ENCODE peak calls at places on chromosomes 7 and 10, in ten cellular contexts. One of them, this sample, is unnamed.

GRCh38 chr10:59907918-59908807 is 1.8 kb upstream of the CCDC6 start:
- DNase-seq in transverse colon: peak
- DNase-seq in astrocyte: peak
- DNase-seq in dorsolateral prefrontal cortex: no peak
- DNase-seq in keratinocyte: no peak
- DNase-seq in left lung: peak
- DNase-seq in lung: peak
- DNase-seq in lower lobe of right lung: peak
- DNase-seq in prostate gland: peak
- DNase-seq in tibial nerve: peak
- DNase-seq in this sample: peak

GRCh38 chr7:67918158-67918557 is 921.5 kb downstream of the TYW1 start:
- DNase-seq in transverse colon: no peak
- DNase-seq in dorsolateral prefrontal cortex: no peak
- DNase-seq in lower lobe of right lung: no peak
- DNase-seq in prostate gland: no peak
- DNase-seq in tibial nerve: no peak
- DNase-seq in astrocyte: no peak
- DNase-seq in keratinocyte: no peak
- DNase-seq in left lung: no peak
- DNase-seq in lung: no peak
- DNase-seq in this sample: no peak

GRCh38 chr7:94223375-94224084 is 171.2 kb upstream of the COL1A2 start:
- DNase-seq in prostate gland: no peak
- DNase-seq in dorsolateral prefrontal cortex: no peak
- DNase-seq in lung: no peak
- DNase-seq in lower lobe of right lung: no peak
- DNase-seq in tibial nerve: no peak
- DNase-seq in astrocyte: peak
- DNase-seq in keratinocyte: no peak
- DNase-seq in transverse colon: no peak
- DNase-seq in left lung: no peak
- DNase-seq in this sample: no peak

GRCh38 chr10:24857001-24857695 is 95.3 kb downstream of the PRTFDC1 start:
- DNase-seq in tibial nerve: no peak
- DNase-seq in lung: no peak
- DNase-seq in keratinocyte: no peak
- DNase-seq in transverse colon: no peak
- DNase-seq in astrocyte: no peak
- DNase-seq in lower lobe of right lung: no peak
- DNase-seq in left lung: no peak
- DNase-seq in prostate gland: no peak
- DNase-seq in dorsolateral prefrontal cortex: no peak
- DNase-seq in this sample: no peak

GRCh38 chr7:36034020-36034419 is 119.0 kb upstream of the EEPD1 start:
- DNase-seq in astrocyte: peak
- DNase-seq in left lung: no peak
- DNase-seq in lower lobe of right lung: no peak
- DNase-seq in prostate gland: no peak
- DNase-seq in tibial nerve: no peak
- DNase-seq in keratinocyte: peak
- DNase-seq in transverse colon: no peak
- DNase-seq in lung: no peak
- DNase-seq in dorsolateral prefrontal cortex: no peak
- DNase-seq in this sample: no peak

GRCh38 chr7:11228515-11228914 is 254.8 kb downstream of the PHF14 start:
- DNase-seq in left lung: no peak
- DNase-seq in prostate gland: peak
- DNase-seq in transverse colon: peak
- DNase-seq in keratinocyte: no peak
- DNase-seq in dorsolateral prefrontal cortex: peak
- DNase-seq in lower lobe of right lung: peak
- DNase-seq in lung: peak
- DNase-seq in astrocyte: no peak
- DNase-seq in tibial nerve: peak
- DNase-seq in this sample: peak

GRCh38 chr10:60139798-60140566 is 233.6 kb upstream of the CCDC6 start:
- DNase-seq in lower lobe of right lung: no peak
- DNase-seq in tibial nerve: no peak
- DNase-seq in prostate gland: peak
- DNase-seq in left lung: no peak
- DNase-seq in transverse colon: no peak
- DNase-seq in astrocyte: peak
- DNase-seq in keratinocyte: no peak
- DNase-seq in lung: no peak
- DNase-seq in dorsolateral prefrontal cortex: no peak
- DNase-seq in this sample: no peak

GRCh38 chr7:23811540-23811939 is 101.5 kb downstream of the STK31 start:
- DNase-seq in left lung: no peak
- DNase-seq in lower lobe of right lung: no peak
- DNase-seq in dorsolateral prefrontal cortex: no peak
- DNase-seq in lung: no peak
- DNase-seq in transverse colon: no peak
- DNase-seq in tibial nerve: no peak
- DNase-seq in astrocyte: no peak
- DNase-seq in prostate gland: no peak
- DNase-seq in keratinocyte: no peak
- DNase-seq in this sample: no peak

GRCh38 chr7:77740257-77740656 is 44.0 kb downstream of the RSBN1L start:
- DNase-seq in lower lobe of right lung: no peak
- DNase-seq in tibial nerve: no peak
- DNase-seq in astrocyte: no peak
- DNase-seq in dorsolateral prefrontal cortex: no peak
- DNase-seq in transverse colon: no peak
- DNase-seq in lung: no peak
- DNase-seq in prostate gland: no peak
- DNase-seq in left lung: no peak
- DNase-seq in keratinocyte: no peak
- DNase-seq in this sample: no peak

GRCh38 chr10:110275140-110275729 is 29.5 kb downstream of the SMNDC1 start:
- DNase-seq in keratinocyte: no peak
- DNase-seq in dorsolateral prefrontal cortex: no peak
- DNase-seq in transverse colon: no peak
- DNase-seq in lower lobe of right lung: no peak
- DNase-seq in prostate gland: no peak
- DNase-seq in lung: no peak
- DNase-seq in astrocyte: no peak
- DNase-seq in left lung: no peak
- DNase-seq in tibial nerve: no peak
- DNase-seq in this sample: no peak

GRCh38 chr7:88927-89921 is 103.1 kb upstream of the FAM20C start:
- DNase-seq in transverse colon: no peak
- DNase-seq in lower lobe of right lung: no peak
- DNase-seq in prostate gland: no peak
- DNase-seq in dorsolateral prefrontal cortex: no peak
- DNase-seq in astrocyte: peak
- DNase-seq in keratinocyte: peak
- DNase-seq in lung: peak
- DNase-seq in tibial nerve: peak
- DNase-seq in left lung: peak
- DNase-seq in this sample: peak

GRCh38 chr7:134548877-134549276 is at the start of gene AKR1B15:
- DNase-seq in lung: no peak
- DNase-seq in tibial nerve: peak
- DNase-seq in lower lobe of right lung: no peak
- DNase-seq in keratinocyte: no peak
- DNase-seq in prostate gland: no peak
- DNase-seq in transverse colon: no peak
- DNase-seq in left lung: no peak
- DNase-seq in astrocyte: no peak
- DNase-seq in dorsolateral prefrontal cortex: no peak
- DNase-seq in this sample: no peak

GRCh38 chr7:103540986-103541385 is 95.0 kb upstream of the SLC26A5 start:
- DNase-seq in transverse colon: no peak
- DNase-seq in keratinocyte: no peak
- DNase-seq in astrocyte: no peak
- DNase-seq in dorsolateral prefrontal cortex: peak
- DNase-seq in lower lobe of right lung: no peak
- DNase-seq in tibial nerve: no peak
- DNase-seq in lung: no peak
- DNase-seq in prostate gland: peak
- DNase-seq in left lung: no peak
- DNase-seq in this sample: peak

GRCh38 chr10:110859947-110860376 is 11.8 kb upstream of the PDCD4 start:
- DNase-seq in lower lobe of right lung: no peak
- DNase-seq in tibial nerve: peak
- DNase-seq in left lung: no peak
- DNase-seq in astrocyte: peak
- DNase-seq in keratinocyte: no peak
- DNase-seq in dorsolateral prefrontal cortex: no peak
- DNase-seq in transverse colon: no peak
- DNase-seq in lung: no peak
- DNase-seq in prostate gland: no peak
- DNase-seq in this sample: no peak

GRCh38 chr10:97319671-97320479 is 804 bp downstream of the FRAT1 start:
- DNase-seq in astrocyte: no peak
- DNase-seq in transverse colon: peak
- DNase-seq in lower lobe of right lung: peak
- DNase-seq in dorsolateral prefrontal cortex: peak
- DNase-seq in tibial nerve: peak
- DNase-seq in prostate gland: no peak
- DNase-seq in keratinocyte: no peak
- DNase-seq in lung: peak
- DNase-seq in left lung: peak
- DNase-seq in this sample: peak

GRCh38 chr10:80185522-80186299 is 19.6 kb downstream of the ANXA11 start:
- DNase-seq in lower lobe of right lung: no peak
- DNase-seq in prostate gland: no peak
- DNase-seq in left lung: no peak
- DNase-seq in transverse colon: no peak
- DNase-seq in tibial nerve: no peak
- DNase-seq in lung: no peak
- DNase-seq in dorsolateral prefrontal cortex: no peak
- DNase-seq in astrocyte: no peak
- DNase-seq in keratinocyte: no peak
- DNase-seq in this sample: no peak

GRCh38 chr10:45375101-45375500 is 1.1 kb downstream of the ALOX5 start:
- DNase-seq in keratinocyte: no peak
- DNase-seq in lower lobe of right lung: no peak
- DNase-seq in tibial nerve: no peak
- DNase-seq in left lung: no peak
- DNase-seq in prostate gland: no peak
- DNase-seq in transverse colon: no peak
- DNase-seq in dorsolateral prefrontal cortex: no peak
- DNase-seq in lung: no peak
- DNase-seq in astrocyte: no peak
- DNase-seq in this sample: peak

GRCh38 chr10:104622598-104623209 is 18.4 kb upstream of the SORCS3 start:
- DNase-seq in transverse colon: no peak
- DNase-seq in prostate gland: no peak
- DNase-seq in lung: no peak
- DNase-seq in astrocyte: no peak
- DNase-seq in dorsolateral prefrontal cortex: no peak
- DNase-seq in left lung: no peak
- DNase-seq in lower lobe of right lung: no peak
- DNase-seq in keratinocyte: peak
- DNase-seq in tibial nerve: no peak
- DNase-seq in this sample: no peak
- TF ChIP-seq CTCF in transverse colon: no peak
- TF ChIP-seq CTCF in prostate gland: no peak
- TF ChIP-seq CTCF in lung: no peak
- TF ChIP-seq CTCF in astrocyte: peak
- TF ChIP-seq CTCF in dorsolateral prefrontal cortex: no peak
- TF ChIP-seq CTCF in left lung: no peak
- TF ChIP-seq CTCF in lower lobe of right lung: peak
- TF ChIP-seq CTCF in keratinocyte: peak
- TF ChIP-seq CTCF in tibial nerve: no peak
- TF ChIP-seq CTCF in this sample: no peak

GRCh38 chr7:4749363-4749762 is 26.1 kb upstream of the AP5Z1 start:
- DNase-seq in keratinocyte: no peak
- DNase-seq in lower lobe of right lung: no peak
- DNase-seq in lung: no peak
- DNase-seq in tibial nerve: no peak
- DNase-seq in transverse colon: no peak
- DNase-seq in prostate gland: no peak
- DNase-seq in left lung: no peak
- DNase-seq in astrocyte: no peak
- DNase-seq in dorsolateral prefrontal cortex: no peak
- DNase-seq in this sample: no peak
- H3K27ac ChIP-seq in keratinocyte: no peak
- H3K27ac ChIP-seq in lower lobe of right lung: peak
- H3K27ac ChIP-seq in lung: peak
- H3K27ac ChIP-seq in tibial nerve: peak
- H3K27ac ChIP-seq in transverse colon: peak
- H3K27ac ChIP-seq in prostate gland: no peak
- H3K27ac ChIP-seq in left lung: no peak
- H3K27ac ChIP-seq in astrocyte: no peak
- H3K27ac ChIP-seq in dorsolateral prefrontal cortex: peak
- H3K27ac ChIP-seq in this sample: no peak

DNA sequence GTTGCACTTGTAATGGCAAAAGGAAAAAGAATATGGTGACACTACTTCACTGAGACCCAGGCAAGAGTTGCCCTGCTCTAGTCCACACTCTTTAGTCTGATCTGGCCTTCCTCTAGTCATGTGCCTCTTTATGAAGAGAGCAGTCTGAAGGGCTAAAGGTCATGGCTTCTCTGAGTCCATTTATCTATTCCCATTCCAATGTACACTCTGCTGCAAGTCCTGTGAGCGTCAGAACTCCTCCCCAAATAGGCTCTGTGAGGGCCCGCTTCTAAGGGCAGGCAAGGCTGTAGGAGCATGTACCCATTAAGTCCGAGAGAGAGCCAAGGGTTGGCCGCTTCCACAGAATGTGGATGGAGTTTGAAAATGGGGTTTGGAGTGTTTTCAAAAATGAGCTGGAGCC is 209.3 kb downstream of the AHR start:
- DNase-seq in tibial nerve: no peak
- DNase-seq in transverse colon: no peak
- DNase-seq in left lung: no peak
- DNase-seq in dorsolateral prefrontal cortex: no peak
- DNase-seq in astrocyte: no peak
- DNase-seq in keratinocyte: no peak
- DNase-seq in lower lobe of right lung: no peak
- DNase-seq in lung: no peak
- DNase-seq in prostate gland: no peak
- DNase-seq in this sample: no peak
- H3K4me3 ChIP-seq in tibial nerve: no peak
- H3K4me3 ChIP-seq in transverse colon: no peak
- H3K4me3 ChIP-seq in left lung: no peak
- H3K4me3 ChIP-seq in dorsolateral prefrontal cortex: no peak
- H3K4me3 ChIP-seq in astrocyte: no peak
- H3K4me3 ChIP-seq in keratinocyte: no peak
- H3K4me3 ChIP-seq in lower lobe of right lung: no peak
- H3K4me3 ChIP-seq in lung: no peak
- H3K4me3 ChIP-seq in prostate gland: no peak
- H3K4me3 ChIP-seq in this sample: no peak

DNA sequence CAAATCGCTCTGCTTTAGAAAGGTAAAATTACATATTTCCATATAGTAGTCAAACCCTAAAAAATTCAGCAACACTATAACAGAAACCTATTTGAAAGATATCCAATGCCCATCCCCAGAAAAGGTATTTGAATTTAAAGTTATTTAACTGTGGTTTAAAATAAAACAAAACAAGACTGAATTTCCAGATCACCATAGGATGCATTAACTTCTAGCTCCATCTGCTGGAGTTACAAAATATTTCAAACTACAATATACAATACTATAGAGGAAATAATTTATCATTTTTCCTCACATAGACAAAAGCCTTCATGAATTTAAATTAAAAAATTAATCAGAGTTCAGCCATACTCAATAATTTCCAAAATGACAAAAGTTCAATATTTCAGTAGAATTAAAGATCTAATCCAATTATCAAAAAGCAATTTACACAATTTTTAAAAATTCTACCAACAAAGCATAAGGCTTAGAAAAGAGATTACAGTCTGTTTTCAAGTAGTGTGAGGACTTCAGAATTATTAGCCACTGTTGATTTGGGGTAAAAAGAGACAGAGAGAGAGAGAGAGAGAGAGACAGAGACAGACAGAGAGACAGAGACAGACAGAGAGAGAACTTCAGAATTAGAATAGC is 75.9 kb downstream of the LMBR1 start:
- DNase-seq in lower lobe of right lung: no peak
- DNase-seq in lung: no peak
- DNase-seq in keratinocyte: no peak
- DNase-seq in transverse colon: no peak
- DNase-seq in left lung: no peak
- DNase-seq in tibial nerve: no peak
- DNase-seq in astrocyte: no peak
- DNase-seq in prostate gland: no peak
- DNase-seq in dorsolateral prefrontal cortex: no peak
- DNase-seq in this sample: no peak
- TF ChIP-seq CTCF in lower lobe of right lung: peak
- TF ChIP-seq CTCF in lung: no peak
- TF ChIP-seq CTCF in keratinocyte: peak
- TF ChIP-seq CTCF in transverse colon: peak
- TF ChIP-seq CTCF in left lung: peak
- TF ChIP-seq CTCF in tibial nerve: peak
- TF ChIP-seq CTCF in astrocyte: peak
- TF ChIP-seq CTCF in prostate gland: no peak
- TF ChIP-seq CTCF in dorsolateral prefrontal cortex: peak
- TF ChIP-seq CTCF in this sample: no peak

This sample was measured in pancreas.